ENCODE peak calls at places on chromosomes 6 and 20, in nine cellular contexts. G, J, C, M, L, U, B, P and T are unnamed samples.

GRCh38 chr20:10462516-10462915 is 27.4 kb downstream of the SLX4IP start:
- DNase-seq in M (no peak), C (no peak), U (no peak), B (no peak), L (no peak), P (no peak), J (no peak), G (no peak), T (no peak)

GRCh38 chr6:8705435-8706020 is 270.2 kb upstream of the SLC35B3 start:
- DNase-seq in J (no peak), U (no peak), L (no peak), C (no peak), M (no peak), B (peak; percentile 60), P (no peak), G (no peak), T (no peak)

GRCh38 chr6:84033523-84034451 is at the start of gene MRAP2:
- DNase-seq in U (peak; percentile 77), G (peak; percentile 25), M (no peak), J (no peak), B (peak; percentile 55), L (peak; percentile 23), P (no peak), C (peak; percentile 35), T (no peak)

GRCh38 chr6:140051521-140052455 is 677.3 kb upstream of the CITED2 start:
- DNase-seq in M (no peak), G (no peak), U (peak; percentile 52), C (no peak), B (no peak), L (peak; percentile 73), J (no peak), P (no peak), T (peak; percentile 95)

GRCh38 chr20:605237-605636 is 4.9 kb downstream of the TCF15 start:
- DNase-seq in G (no peak), B (no peak), P (no peak), L (no peak), U (no peak), J (no peak), C (no peak), M (no peak), T (no peak)

GRCh38 chr20:49846206-49846807 is 33.7 kb downstream of the SLC9A8 start:
- DNase-seq in B (peak; percentile 53), L (peak; percentile 46), J (peak; percentile 47), M (no peak), C (peak; percentile 53), G (peak; percentile 51), U (peak; percentile 38), P (no peak), T (peak; percentile 64)

GRCh38 chr20:64192406-64192805 is 28.2 kb downstream of the MYT1 start:
- DNase-seq in G (no peak), M (no peak), B (no peak), U (no peak), L (no peak), J (no peak), C (peak; percentile 51), P (no peak), T (no peak)

GRCh38 chr6:105824732-105825131 is 261.4 kb upstream of the PRDM1 start:
- DNase-seq in P (no peak), L (no peak), U (no peak), B (no peak), J (no peak), M (no peak), C (no peak), G (no peak), T (peak; percentile 24)

GRCh38 chr6:106415920-106416319 is 55.4 kb downstream of the CRYBG1 start:
- DNase-seq in C (no peak), B (no peak), U (no peak), G (no peak), L (no peak), P (no peak), M (no peak), J (no peak), T (no peak)